ENCODE peak calls at places on chromosome 1, in seven cellular contexts. X is tibial nerve, F is ovary, V is OCI-LY7, L is vagina, J is cardiac muscle cell, Q is GM23338. N is an unnamed sample.

GRCh38 chr1:244035358-244035757 is 15.7 kb upstream of the ZBTB18 start:
- DNase-seq in X (no peak), F (no peak), V (no peak), L (no peak), J (no peak), Q (no peak), N (no peak)

GRCh38 chr1:193237381-193237978 is 51.1 kb upstream of the B3GALT2 start:
- DNase-seq in X (no peak), F (no peak), V (no peak), L (no peak), J (no peak), Q (no peak), N (no peak)

GRCh38 chr1:210598135-210598652 is 269.5 kb downstream of the HHAT start:
- DNase-seq in X (no peak), F (no peak), V (no peak), L (no peak), J (no peak), Q (no peak), N (no peak)

GRCh38 chr1:177858222-177858894 is 111.5 kb downstream of the SEC16B start:
- DNase-seq in X (no peak), F (no peak), V (no peak), L (no peak), J (no peak), Q (no peak), N (no peak)

GRCh38 chr1:28329395-28330153 is 734 bp downstream of the MED18 start:
- DNase-seq in X (no peak), F (peak; percentile 51), V (peak; percentile 60), L (no peak), J (peak; percentile 14), Q (peak; percentile 76), N (peak; percentile 28)

GRCh38 chr1:22471610-22472009 is 20.0 kb downstream of the ZBTB40 start:
- DNase-seq in X (no peak), F (no peak), V (no peak), L (no peak), J (no peak), Q (no peak), N (peak; percentile 49)

GRCh38 chr1:247175458-247175857 is 3.6 kb upstream of the ZNF124 start:
- DNase-seq in X (no peak), F (no peak), V (no peak), L (no peak), J (no peak), Q (no peak), N (no peak)

GRCh38 chr1:157334041-157334440 is 195.8 kb upstream of the ETV3 start:
- DNase-seq in X (no peak), F (no peak), V (no peak), L (no peak), J (no peak), Q (no peak), N (no peak)

GRCh38 chr1:239233626-239234025 is 152.7 kb upstream of the CHRM3 start:
- DNase-seq in X (no peak), F (no peak), V (no peak), L (no peak), J (no peak), Q (peak; percentile 40), N (no peak)

GRCh38 chr1:209389258-209389657 is 194.3 kb upstream of the CAMK1G start:
- DNase-seq in X (no peak), F (no peak), V (no peak), L (no peak), J (no peak), Q (no peak), N (no peak)

GRCh38 chr1:15965228-15965767 is 10.6 kb downstream of the ZBTB17 start:
- DNase-seq in X (no peak), F (no peak), V (no peak), L (no peak), J (no peak), Q (no peak), N (no peak)

GRCh38 chr1:6581561-6582305 is 1.9 kb downstream of the ZBTB48 start:
- DNase-seq in X (no peak), F (no peak), V (peak; percentile 39), L (no peak), J (no peak), Q (no peak), N (no peak)

GRCh38 chr1:73180661-73181540 is 898.6 kb upstream of the NEGR1 start:
- DNase-seq in X (no peak), F (no peak), V (no peak), L (no peak), J (no peak), Q (no peak), N (no peak)

GRCh38 chr1:198124665-198125064 is 32.1 kb upstream of the NEK7 start:
- DNase-seq in X (no peak), F (no peak), V (no peak), L (no peak), J (no peak), Q (no peak), N (no peak)

GRCh38 chr1:198125995-198126758 is 30.6 kb upstream of the NEK7 start:
- DNase-seq in X (no peak), F (no peak), V (no peak), L (no peak), J (peak; percentile 4), Q (no peak), N (no peak)

GRCh38 chr1:198122693-198123092 is 34.1 kb upstream of the NEK7 start:
- DNase-seq in X (no peak), F (no peak), V (no peak), L (no peak), J (no peak), Q (no peak), N (no peak)

GRCh38 chr1:198121058-198121829 is 35.6 kb upstream of the NEK7 start:
- DNase-seq in X (no peak), F (no peak), V (no peak), L (no peak), J (no peak), Q (no peak), N (no peak)

GRCh38 chr1:198123146-198123545 is 33.7 kb upstream of the NEK7 start:
- DNase-seq in X (no peak), F (no peak), V (no peak), L (no peak), J (no peak), Q (no peak), N (no peak)
- H3K4me1 ChIP-seq in X (no peaks in the 10 kb centered on the region), F (peaks cover 2% of the 10 kb centered on the region), V (no peaks in the 10 kb centered on the region), L (no peaks in the 10 kb centered on the region), J (no peaks in the 10 kb centered on the region), Q (no peaks in the 10 kb centered on the region), N (peaks cover 28% of the 10 kb centered on the region)

GRCh38 chr1:225660544-225660946 is 7.6 kb upstream of the ENAH start:
- DNase-seq in X (no peak), F (no peak), V (peak; percentile 58), L (no peak), J (no peak), Q (no peak), N (no peak)

GRCh38 chr1:225658041-225658440 is 5.1 kb upstream of the ENAH start:
- DNase-seq in X (no peak), F (no peak), V (no peak), L (no peak), J (no peak), Q (no peak), N (no peak)

GRCh38 chr1:225655509-225656258 is 2.8 kb upstream of the ENAH start:
- DNase-seq in X (peak; percentile 26), F (peak; percentile 57), V (peak; percentile 52), L (no peak), J (peak; percentile 32), Q (peak; percentile 53), N (no peak)

GRCh38 chr1:225654688-225655508 is 2.0 kb upstream of the ENAH start:
- DNase-seq in X (no peak), F (no peak), V (no peak), L (no peak), J (no peak), Q (no peak), N (no peak)

DNA sequence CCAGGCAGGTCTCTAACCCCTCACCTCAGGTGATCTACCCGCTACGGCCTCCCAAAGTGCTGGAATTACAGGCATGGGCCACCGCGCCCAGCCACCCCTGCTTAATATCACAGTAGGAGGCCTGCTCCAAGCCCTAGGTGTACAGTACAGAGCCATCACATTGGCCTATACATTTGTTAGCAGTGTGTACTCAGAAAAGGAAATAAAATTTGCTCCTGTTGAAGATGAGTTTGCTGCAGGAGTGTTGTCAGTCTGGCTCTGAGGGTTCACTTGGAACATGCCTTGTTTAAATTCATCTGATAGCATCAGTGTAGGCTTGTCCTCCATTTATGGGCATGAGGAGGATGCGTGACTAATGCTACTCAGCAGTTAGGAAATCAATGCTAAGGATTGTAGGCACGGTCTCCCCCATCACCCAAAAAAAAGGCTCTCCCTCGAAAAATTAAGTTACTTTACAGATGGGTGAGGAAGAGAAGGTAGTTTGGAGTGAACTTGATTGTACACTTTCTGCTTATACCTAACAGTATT is 4.6 kb upstream of the ENAH start:
- DNase-seq in X (no peak), F (no peak), V (no peak), L (no peak), J (no peak), Q (no peak), N (no peak)
- H3K4me1 ChIP-seq in X (peaks cover 8% of the 10 kb centered on the region), F (peaks cover 7% of the 10 kb centered on the region), V (peaks cover 33% of the 10 kb centered on the region), L (peaks cover 34% of the 10 kb centered on the region), J (peaks cover 10% of the 10 kb centered on the region), Q (peaks cover 5% of the 10 kb centered on the region), N (peaks cover 44% of the 10 kb centered on the region)

GRCh38 chr1:29370067-29370466 is 133.7 kb downstream of the PTPRU start:
- DNase-seq in X (no peak), F (no peak), V (no peak), L (no peak), J (no peak), Q (no peak), N (no peak)
- H3K4me1 ChIP-seq in X (no peaks in the 10 kb centered on the region), F (no peaks in the 10 kb centered on the region), V (no peaks in the 10 kb centered on the region), L (no peaks in the 10 kb centered on the region), J (peaks cover 7% of the 10 kb centered on the region), Q (no peaks in the 10 kb centered on the region), N (peaks cover 28% of the 10 kb centered on the region)

GRCh38 chr1:198677027-198677426 is 38.2 kb downstream of the PTPRC start:
- DNase-seq in X (no peak), F (no peak), V (no peak), L (no peak), J (no peak), Q (no peak), N (no peak)

GRCh38 chr1:198679535-198680173 is 40.8 kb downstream of the PTPRC start:
- DNase-seq in X (no peak), F (no peak), V (no peak), L (no peak), J (no peak), Q (no peak), N (no peak)

GRCh38 chr1:198678901-198679329 is 40.1 kb downstream of the PTPRC start:
- DNase-seq in X (no peak), F (no peak), V (peak; percentile 89), L (no peak), J (no peak), Q (peak; percentile 10), N (no peak)

GRCh38 chr1:198680174-198680871 is 41.5 kb downstream of the PTPRC start:
- DNase-seq in X (no peak), F (no peak), V (no peak), L (no peak), J (no peak), Q (no peak), N (no peak)

GRCh38 chr1:198678301-198678836 is 39.5 kb downstream of the PTPRC start:
- DNase-seq in X (no peak), F (no peak), V (peak; percentile 49), L (no peak), J (no peak), Q (no peak), N (no peak)
- H3K4me1 ChIP-seq in X (peaks cover 10% of the 10 kb centered on the region), F (no peaks in the 10 kb centered on the region), V (peaks cover 98% of the 10 kb centered on the region), L (no peaks in the 10 kb centered on the region), J (peaks cover 17% of the 10 kb centered on the region), Q (peaks cover 8% of the 10 kb centered on the region), N (peaks cover 31% of the 10 kb centered on the region)

GRCh38 chr1:156152628-156153027 is 757 bp upstream of the SEMA4A start:
- DNase-seq in X (no peak), F (no peak), V (no peak), L (no peak), J (no peak), Q (no peak), N (no peak)
- H3K4me1 ChIP-seq in X (peaks cover 1% of the 10 kb centered on the region), F (no peaks in the 10 kb centered on the region), V (peaks cover 77% of the 10 kb centered on the region), L (peaks cover 5% of the 10 kb centered on the region), J (no peaks in the 10 kb centered on the region), Q (peaks cover 62% of the 10 kb centered on the region), N (no peaks in the 10 kb centered on the region)